ENCODE peak calls at places on chromosome 20, in ten cellular contexts. O is cardiac fibroblast, U is fibroblast of lung, X is endodermal cell, H is fibroblast of pulmonary artery, N is left ventricle myocardium inferior, A is foreskin fibroblast, G is AG10803, J is IMR-90, P is epithelial cell of esophagus. V is an unnamed sample.

GRCh38 chr20:54228841-54229240 is 21.0 kb downstream of the PFDN4 start:
- DNase-seq in O (peak; percentile 45), U (peak; percentile 64), X (no peak), H (peak; percentile 75), N (no peak), A (no peak), G (no peak), J (peak; percentile 24), P (peak; percentile 76), V (no peak)

GRCh38 chr20:15638781-15639180 is 934.5 kb downstream of the KIF16B start:
- DNase-seq in O (no peak), U (no peak), X (no peak), H (no peak), N (no peak), A (no peak), G (no peak), J (no peak), P (no peak), V (no peak)

GRCh38 chr20:64077094-64077493 is 2.2 kb downstream of the RGS19 start:
- DNase-seq in O (no peak), U (no peak), X (no peak), H (no peak), N (peak; percentile 44), A (no peak), G (no peak), J (no peak), P (no peak), V (no peak)

GRCh38 chr20:61453219-61453618 is 201.2 kb downstream of the CDH4 start:
- DNase-seq in O (no peak), U (no peak), X (peak; percentile 71), H (no peak), N (no peak), A (no peak), G (no peak), J (no peak), P (no peak), V (no peak)

GRCh38 chr20:40990542-40991120 is 38.0 kb upstream of the TOP1 start:
- DNase-seq in O (peak; percentile 92), U (peak; percentile 76), X (peak; percentile 96), H (peak; percentile 92), N (peak; percentile 73), A (peak; percentile 93), G (peak; percentile 84), J (peak; percentile 87), P (peak; percentile 91), V (peak; percentile 87)

GRCh38 chr20:38171301-38172010 is 6.4 kb upstream of the TGM2 start:
- DNase-seq in O (peak; percentile 33), U (no peak), X (no peak), H (no peak), N (no peak), A (peak; percentile 48), G (peak; percentile 26), J (peak; percentile 59), P (no peak), V (no peak)

GRCh38 chr20:38343107-38343797 is 3.0 kb upstream of the LBP start:
- DNase-seq in O (peak; percentile 74), U (no peak), X (no peak), H (peak; percentile 57), N (no peak), A (peak; percentile 50), G (peak; percentile 35), J (peak; percentile 46), P (peak; percentile 11), V (peak; percentile 74)

GRCh38 chr20:38806855-38807655 is 1.6 kb downstream of the PPP1R16B start:
- DNase-seq in O (no peak), U (no peak), X (peak; percentile 67), H (no peak), N (no peak), A (no peak), G (no peak), J (no peak), P (no peak), V (no peak)

GRCh38 chr20:59925894-59926293 is 7.5 kb downstream of the SYCP2 start:
- DNase-seq in O (no peak), U (no peak), X (no peak), H (no peak), N (no peak), A (no peak), G (peak; percentile 36), J (no peak), P (peak; percentile 28), V (no peak)

GRCh38 chr20:40265872-40266533 is 423.0 kb downstream of the MAFB start:
- DNase-seq in O (peak; percentile 71), U (no peak), X (peak; percentile 75), H (peak; percentile 59), N (no peak), A (peak; percentile 56), G (peak; percentile 54), J (no peak), P (peak; percentile 57), V (peak; percentile 56)

GRCh38 chr20:60108397-60108796 is 150.2 kb downstream of the CDH26 start:
- DNase-seq in O (no peak), U (peak; percentile 13), X (no peak), H (no peak), N (no peak), A (no peak), G (peak; percentile 65), J (peak; percentile 34), P (no peak), V (no peak)

GRCh38 chr20:53712212-53712977 is 118.8 kb upstream of the ZNF217 start:
- DNase-seq in O (no peak), U (no peak), X (peak; percentile 62), H (no peak), N (no peak), A (no peak), G (no peak), J (no peak), P (no peak), V (no peak)

GRCh38 chr20:54335299-54335698 is 127.4 kb downstream of the PFDN4 start:
- DNase-seq in O (no peak), U (peak; percentile 48), X (no peak), H (no peak), N (no peak), A (no peak), G (no peak), J (no peak), P (peak; percentile 11), V (peak; percentile 25)

DNA sequence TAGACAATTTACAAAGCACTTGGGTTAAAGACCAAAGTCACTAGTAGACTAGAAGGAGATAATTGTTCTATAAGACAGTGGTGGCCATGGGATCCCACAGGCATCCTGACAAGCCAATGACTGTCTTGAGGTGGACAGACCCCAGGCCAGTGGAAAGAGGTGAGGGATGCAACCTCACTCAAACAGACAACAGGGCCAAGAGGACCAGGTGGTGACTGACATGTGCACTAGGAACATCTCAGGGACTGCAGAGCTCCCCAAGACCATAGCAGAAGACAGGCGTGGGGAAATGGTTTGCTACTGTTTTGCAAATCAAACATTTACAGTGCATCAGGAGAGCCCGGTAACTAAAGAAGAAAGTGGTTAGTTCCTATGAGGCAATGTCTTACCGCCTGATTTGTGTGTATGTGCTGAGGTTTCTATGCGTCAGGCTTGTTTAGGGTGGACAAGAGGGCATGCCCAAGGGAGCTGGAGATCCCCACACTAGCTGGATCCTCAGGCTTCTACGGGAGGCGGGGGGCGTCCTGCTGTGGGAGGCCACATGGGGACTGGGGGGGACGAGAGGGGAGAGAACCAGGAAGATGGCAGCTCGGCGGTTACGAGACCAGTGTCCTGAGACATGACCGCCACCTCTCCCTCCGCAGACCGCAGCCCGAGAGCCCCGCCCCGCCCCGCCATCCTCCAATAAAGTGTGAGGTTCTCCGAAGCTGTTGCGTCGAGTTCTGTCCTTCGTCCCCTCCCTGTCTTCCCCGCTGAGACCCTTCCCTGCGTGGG is 623 bp upstream of the MRPS26 start:
- DNase-seq in O (peak; percentile 72), U (peak; percentile 76), X (no peak), H (peak; percentile 66), N (peak; percentile 81), A (peak; percentile 83), G (peak; percentile 59), J (peak; percentile 86), P (peak; percentile 68), V (peak; percentile 79)
- H3K4me3 ChIP-seq in O (peak overlapping the region; percentile 90), U (peak overlapping the region; percentile 80), X (peak overlapping the region; percentile 95), H (peak overlapping the region; percentile 78), N (peak overlapping the region; percentile 87), A (peak overlapping the region; percentile 79), G (peak overlapping the region; percentile 79), J (peak overlapping the region; percentile 83), P (peak overlapping the region; percentile 70), V (peak overlapping the region; percentile 72)

GRCh38 chr20:7358670-7359069 is 581.6 kb downstream of the HAO1 start:
- DNase-seq in O (no peak), U (no peak), X (peak; percentile 50), H (no peak), N (no peak), A (no peak), G (no peak), J (no peak), P (no peak), V (no peak)
- TF ChIP-seq CTCF in O (no peak), U (no peak), X (peak; percentile 77), H (no peak), N (no peak), A (no peak), G (no peak), J (no peak), P (no peak), V (no peak)

DNA sequence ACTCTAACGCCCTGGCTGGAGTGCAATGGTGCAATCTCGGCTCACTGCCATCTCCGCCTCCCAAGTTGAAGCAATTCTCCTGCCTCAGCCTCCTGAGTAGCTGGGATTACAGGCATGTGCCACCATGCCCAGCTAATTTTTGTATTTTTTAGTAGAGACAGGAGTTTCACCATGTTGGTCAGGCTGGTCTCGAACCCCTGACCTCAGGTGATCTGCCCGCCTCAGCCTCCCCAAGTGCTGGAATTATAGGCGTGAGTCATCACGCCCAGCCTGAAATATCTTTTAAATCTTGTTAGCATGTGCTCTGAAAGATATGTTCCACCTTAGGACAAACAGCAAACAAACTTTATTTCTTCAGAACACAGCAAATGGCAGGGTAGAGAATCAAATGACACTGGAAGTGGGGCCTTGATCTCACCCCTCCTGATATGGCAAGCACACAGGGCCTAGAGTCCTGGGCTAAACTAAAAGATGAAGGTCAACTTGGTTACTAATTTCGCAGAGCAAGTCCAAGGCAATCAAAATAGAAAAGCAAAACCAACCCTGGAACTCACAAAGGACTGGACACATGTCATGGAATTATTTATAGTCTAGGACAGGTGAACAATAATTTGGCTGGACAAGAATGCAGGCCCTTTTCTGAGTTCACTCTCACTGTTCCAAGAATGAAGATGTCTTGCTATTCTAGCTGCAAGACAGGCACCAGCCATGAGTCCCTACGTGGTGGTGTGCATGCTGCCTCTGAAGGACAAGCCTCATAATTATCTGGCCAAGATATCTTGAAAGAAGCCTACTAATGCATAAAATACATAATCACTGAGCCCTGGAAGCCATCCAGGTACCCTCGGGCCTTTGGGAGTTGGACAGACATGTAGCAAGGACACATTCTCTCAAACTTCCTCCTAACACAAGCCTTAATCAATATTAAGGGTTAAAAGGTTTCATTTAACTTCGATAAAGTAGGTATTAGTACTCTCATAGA is 35.6 kb downstream of the B4GALT5 start:
- DNase-seq in O (no peak), U (no peak), X (no peak), H (no peak), N (no peak), A (no peak), G (no peak), J (no peak), P (no peak), V (no peak)
- H3K4me3 ChIP-seq in O (no peak overlapping the region), U (peak overlapping the region; percentile 43), X (peak overlapping the region; percentile 49), H (no peak overlapping the region), N (no peak overlapping the region), A (no peak overlapping the region), G (no peak overlapping the region), J (no peak overlapping the region), P (no peak overlapping the region), V (no peak overlapping the region)

DNA sequence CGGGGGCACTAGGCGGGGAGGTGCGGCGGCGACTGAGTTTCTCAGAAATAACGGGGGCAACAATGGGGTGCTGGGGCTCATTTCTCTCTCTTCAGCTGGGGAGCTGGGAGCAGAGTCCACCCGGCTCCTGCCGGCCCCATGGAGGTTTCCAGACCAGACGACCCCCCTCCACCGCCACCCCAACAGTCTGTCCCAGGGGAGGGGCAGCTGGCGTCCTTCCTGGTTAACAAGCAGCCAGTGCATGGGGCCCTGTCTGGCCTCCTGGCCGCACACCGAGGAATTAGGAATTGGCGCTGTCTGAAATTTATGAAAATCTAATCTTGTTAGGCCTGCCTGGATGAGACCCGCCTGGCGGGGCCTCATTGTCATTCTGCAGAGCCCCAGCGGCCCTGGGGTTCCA is 42.4 kb downstream of the PMEPA1 start:
- DNase-seq in O (no peak), U (no peak), X (no peak), H (no peak), N (no peak), A (no peak), G (no peak), J (no peak), P (no peak), V (no peak)
- TF ChIP-seq CTCF in O (no peak), U (no peak), X (no peak), H (no peak), N (no peak), A (no peak), G (no peak), J (no peak), P (no peak), V (no peak)